ENCODE peak calls at places on chromosome 13, in five cellular contexts. One of them, this sample, is unnamed.

GRCh38 chr13:107586216-107586615 is 629.1 kb downstream of the LIG4 start:
- DNase-seq in pancreas: no peak
- DNase-seq in A549: no peak
- DNase-seq in choroid plexus epithelial cell: peak
- DNase-seq in endothelial cell of umbilical vein: peak
- DNase-seq in this sample: no peak

GRCh38 chr13:28037399-28037798 is 48.9 kb upstream of the URAD start:
- DNase-seq in pancreas: no peak
- DNase-seq in A549: no peak
- DNase-seq in choroid plexus epithelial cell: no peak
- DNase-seq in endothelial cell of umbilical vein: no peak
- DNase-seq in this sample: no peak

GRCh38 chr13:94608586-94608985 is 6.9 kb downstream of the GPR180 start:
- DNase-seq in pancreas: no peak
- DNase-seq in A549: no peak
- DNase-seq in choroid plexus epithelial cell: no peak
- DNase-seq in endothelial cell of umbilical vein: no peak
- DNase-seq in this sample: no peak

GRCh38 chr13:23175920-23176319 is 4.9 kb upstream of the SGCG start:
- DNase-seq in pancreas: no peak
- DNase-seq in A549: no peak
- DNase-seq in choroid plexus epithelial cell: peak
- DNase-seq in endothelial cell of umbilical vein: peak
- DNase-seq in this sample: no peak

GRCh38 chr13:99398916-99399622 is 91.9 kb upstream of the GPR183 start:
- DNase-seq in pancreas: no peak
- DNase-seq in A549: no peak
- DNase-seq in choroid plexus epithelial cell: no peak
- DNase-seq in endothelial cell of umbilical vein: no peak
- DNase-seq in this sample: no peak

GRCh38 chr13:98014766-98015165 is 61.3 kb downstream of the IPO5 start:
- DNase-seq in pancreas: no peak
- DNase-seq in A549: no peak
- DNase-seq in choroid plexus epithelial cell: peak
- DNase-seq in endothelial cell of umbilical vein: peak
- DNase-seq in this sample: no peak

GRCh38 chr13:51066091-51066831 is 44.8 kb downstream of the C13orf42 start:
- DNase-seq in pancreas: no peak
- DNase-seq in A549: no peak
- DNase-seq in choroid plexus epithelial cell: peak
- DNase-seq in endothelial cell of umbilical vein: peak
- DNase-seq in this sample: no peak

GRCh38 chr13:65830411-65831172 is 1399.5 kb downstream of the PCDH9 start:
- DNase-seq in pancreas: no peak
- DNase-seq in A549: no peak
- DNase-seq in choroid plexus epithelial cell: no peak
- DNase-seq in endothelial cell of umbilical vein: no peak
- DNase-seq in this sample: no peak

GRCh38 chr13:65093352-65093751 is 2136.8 kb downstream of the PCDH9 start:
- DNase-seq in pancreas: no peak
- DNase-seq in A549: no peak
- DNase-seq in choroid plexus epithelial cell: no peak
- DNase-seq in endothelial cell of umbilical vein: no peak
- DNase-seq in this sample: no peak

GRCh38 chr13:63161219-63161618 is 1745.6 kb upstream of the PCDH20 start:
- DNase-seq in pancreas: no peak
- DNase-seq in A549: no peak
- DNase-seq in choroid plexus epithelial cell: peak
- DNase-seq in endothelial cell of umbilical vein: peak
- DNase-seq in this sample: no peak

GRCh38 chr13:114096811-114097503 is 35.5 kb downstream of the RASA3 start:
- DNase-seq in pancreas: no peak
- DNase-seq in A549: no peak
- DNase-seq in choroid plexus epithelial cell: no peak
- DNase-seq in endothelial cell of umbilical vein: no peak
- DNase-seq in this sample: no peak

GRCh38 chr13:40508112-40508511 is 158.3 kb downstream of the FOXO1 start:
- DNase-seq in pancreas: no peak
- DNase-seq in A549: no peak
- DNase-seq in choroid plexus epithelial cell: peak
- DNase-seq in endothelial cell of umbilical vein: peak
- DNase-seq in this sample: no peak

GRCh38 chr13:80245162-80245733 is 95.7 kb downstream of the SPRY2 start:
- DNase-seq in pancreas: no peak
- DNase-seq in A549: no peak
- DNase-seq in choroid plexus epithelial cell: no peak
- DNase-seq in endothelial cell of umbilical vein: no peak
- DNase-seq in this sample: no peak

GRCh38 chr13:78102121-78102677 is 183.6 kb upstream of the EDNRB start:
- DNase-seq in pancreas: peak
- DNase-seq in A549: no peak
- DNase-seq in choroid plexus epithelial cell: peak
- DNase-seq in endothelial cell of umbilical vein: peak
- DNase-seq in this sample: peak

GRCh38 chr13:92175330-92175729 is 776.9 kb downstream of the GPC5 start:
- DNase-seq in pancreas: no peak
- DNase-seq in A549: no peak
- DNase-seq in choroid plexus epithelial cell: peak
- DNase-seq in endothelial cell of umbilical vein: no peak
- DNase-seq in this sample: peak

GRCh38 chr13:59730026-59730425 is 433.7 kb downstream of the DIAPH3 start:
- DNase-seq in pancreas: no peak
- DNase-seq in A549: no peak
- DNase-seq in choroid plexus epithelial cell: no peak
- DNase-seq in endothelial cell of umbilical vein: no peak
- DNase-seq in this sample: no peak

GRCh38 chr13:101700598-101700997 is 248.1 kb downstream of the ITGBL1 start:
- DNase-seq in pancreas: no peak
- DNase-seq in A549: no peak
- DNase-seq in choroid plexus epithelial cell: peak
- DNase-seq in endothelial cell of umbilical vein: peak
- DNase-seq in this sample: no peak

GRCh38 chr13:59873856-59874255 is 289.9 kb downstream of the DIAPH3 start:
- DNase-seq in pancreas: no peak
- DNase-seq in A549: no peak
- DNase-seq in choroid plexus epithelial cell: no peak
- DNase-seq in endothelial cell of umbilical vein: no peak
- DNase-seq in this sample: no peak

GRCh38 chr13:48410199-48410598 is 2.7 kb downstream of the LPAR6 start:
- DNase-seq in pancreas: no peak
- DNase-seq in A549: no peak
- DNase-seq in choroid plexus epithelial cell: no peak
- DNase-seq in endothelial cell of umbilical vein: peak
- DNase-seq in this sample: no peak

GRCh38 chr13:97225533-97225932 is 3.4 kb downstream of the MBNL2 start:
- DNase-seq in pancreas: no peak
- DNase-seq in A549: no peak
- DNase-seq in choroid plexus epithelial cell: no peak
- DNase-seq in endothelial cell of umbilical vein: peak
- DNase-seq in this sample: no peak

GRCh38 chr13:24127116-24127631 is 33.3 kb upstream of the SPATA13 start:
- DNase-seq in pancreas: no peak
- DNase-seq in A549: no peak
- DNase-seq in choroid plexus epithelial cell: peak
- DNase-seq in endothelial cell of umbilical vein: no peak
- DNase-seq in this sample: peak

GRCh38 chr13:100944791-100945345 is 270.3 kb upstream of the TMTC4 start:
- DNase-seq in pancreas: no peak
- DNase-seq in A549: no peak
- DNase-seq in choroid plexus epithelial cell: no peak
- DNase-seq in endothelial cell of umbilical vein: no peak
- DNase-seq in this sample: no peak

GRCh38 chr13:51957377-51958216 is 53.7 kb downstream of the ATP7B start:
- DNase-seq in pancreas: no peak
- DNase-seq in A549: no peak
- DNase-seq in choroid plexus epithelial cell: no peak
- DNase-seq in endothelial cell of umbilical vein: no peak
- DNase-seq in this sample: no peak

GRCh38 chr13:41456768-41457588 is at the start of gene RGCC:
- DNase-seq in pancreas: peak
- DNase-seq in A549: peak
- DNase-seq in choroid plexus epithelial cell: peak
- DNase-seq in endothelial cell of umbilical vein: peak
- DNase-seq in this sample: peak

GRCh38 chr13:97583884-97584497 is 150.0 kb downstream of the RAP2A start:
- DNase-seq in pancreas: no peak
- DNase-seq in A549: no peak
- DNase-seq in choroid plexus epithelial cell: no peak
- DNase-seq in endothelial cell of umbilical vein: no peak
- DNase-seq in this sample: no peak

GRCh38 chr13:93180376-93180966 is 46.1 kb upstream of the GPC6 start:
- DNase-seq in pancreas: no peak
- DNase-seq in A549: no peak
- DNase-seq in choroid plexus epithelial cell: peak
- DNase-seq in endothelial cell of umbilical vein: no peak
- DNase-seq in this sample: no peak

GRCh38 chr13:31807090-31807541 is 67.8 kb downstream of the RXFP2 start:
- DNase-seq in pancreas: no peak
- DNase-seq in A549: no peak
- DNase-seq in choroid plexus epithelial cell: peak
- DNase-seq in endothelial cell of umbilical vein: no peak
- DNase-seq in this sample: no peak

GRCh38 chr13:111597041-111598017 is 276.9 kb downstream of the TEX29 start:
- DNase-seq in pancreas: no peak
- DNase-seq in A549: no peak
- DNase-seq in choroid plexus epithelial cell: no peak
- DNase-seq in endothelial cell of umbilical vein: no peak
- DNase-seq in this sample: no peak

GRCh38 chr13:67075239-67075638 is 154.9 kb downstream of the PCDH9 start:
- DNase-seq in pancreas: no peak
- DNase-seq in A549: no peak
- DNase-seq in choroid plexus epithelial cell: peak
- DNase-seq in endothelial cell of umbilical vein: peak
- DNase-seq in this sample: no peak

GRCh38 chr13:20713751-20714150 is 10.3 kb downstream of the IL17D start:
- DNase-seq in pancreas: no peak
- DNase-seq in A549: no peak
- DNase-seq in choroid plexus epithelial cell: peak
- DNase-seq in endothelial cell of umbilical vein: peak
- DNase-seq in this sample: no peak

GRCh38 chr13:99393791-99394735 is 86.9 kb upstream of the GPR183 start:
- DNase-seq in pancreas: no peak
- DNase-seq in A549: no peak
- DNase-seq in choroid plexus epithelial cell: no peak
- DNase-seq in endothelial cell of umbilical vein: no peak
- DNase-seq in this sample: no peak

GRCh38 chr13:86932935-86933334 is 738.2 kb upstream of the SLITRK5 start:
- DNase-seq in pancreas: no peak
- DNase-seq in A549: no peak
- DNase-seq in choroid plexus epithelial cell: peak
- DNase-seq in endothelial cell of umbilical vein: no peak
- DNase-seq in this sample: no peak

GRCh38 chr13:30744056-30744684 is 8.8 kb downstream of the ALOX5AP start:
- DNase-seq in pancreas: no peak
- DNase-seq in A549: peak
- DNase-seq in choroid plexus epithelial cell: peak
- DNase-seq in endothelial cell of umbilical vein: peak
- DNase-seq in this sample: peak

GRCh38 chr13:75760182-75760981 is 124.3 kb downstream of the LMO7 start:
- DNase-seq in pancreas: peak
- DNase-seq in A549: peak
- DNase-seq in choroid plexus epithelial cell: peak
- DNase-seq in endothelial cell of umbilical vein: peak
- DNase-seq in this sample: no peak
- TF ChIP-seq CTCF in pancreas: no peak
- TF ChIP-seq CTCF in A549: no peak
- TF ChIP-seq CTCF in choroid plexus epithelial cell: peak
- TF ChIP-seq CTCF in endothelial cell of umbilical vein: no peak
- TF ChIP-seq CTCF in this sample: no peak

DNA sequence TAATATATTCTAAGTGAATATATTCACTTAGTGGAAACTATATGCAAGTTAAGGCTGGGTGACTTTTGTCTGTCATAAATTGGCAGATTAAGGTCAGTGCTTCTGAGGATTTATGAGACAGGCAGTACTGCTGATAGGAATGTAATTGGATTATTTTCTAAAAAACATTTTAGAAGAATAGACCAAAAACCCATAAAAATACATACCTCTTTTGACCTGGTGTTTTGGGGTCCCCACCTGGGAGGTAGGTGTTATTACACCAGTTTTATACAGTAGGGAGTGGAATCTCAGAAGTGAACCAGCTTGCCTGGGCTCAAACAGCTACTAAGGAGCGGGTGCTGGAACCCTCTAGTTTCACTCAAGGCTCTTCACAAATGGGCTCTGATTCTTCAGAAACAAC is 25.3 kb downstream of the COG3 start:
- DNase-seq in pancreas: no peak
- DNase-seq in A549: no peak
- DNase-seq in choroid plexus epithelial cell: no peak
- DNase-seq in endothelial cell of umbilical vein: peak
- DNase-seq in this sample: no peak
- TF ChIP-seq CTCF in pancreas: no peak
- TF ChIP-seq CTCF in A549: no peak
- TF ChIP-seq CTCF in choroid plexus epithelial cell: peak
- TF ChIP-seq CTCF in endothelial cell of umbilical vein: no peak
- TF ChIP-seq CTCF in this sample: peak

DNA sequence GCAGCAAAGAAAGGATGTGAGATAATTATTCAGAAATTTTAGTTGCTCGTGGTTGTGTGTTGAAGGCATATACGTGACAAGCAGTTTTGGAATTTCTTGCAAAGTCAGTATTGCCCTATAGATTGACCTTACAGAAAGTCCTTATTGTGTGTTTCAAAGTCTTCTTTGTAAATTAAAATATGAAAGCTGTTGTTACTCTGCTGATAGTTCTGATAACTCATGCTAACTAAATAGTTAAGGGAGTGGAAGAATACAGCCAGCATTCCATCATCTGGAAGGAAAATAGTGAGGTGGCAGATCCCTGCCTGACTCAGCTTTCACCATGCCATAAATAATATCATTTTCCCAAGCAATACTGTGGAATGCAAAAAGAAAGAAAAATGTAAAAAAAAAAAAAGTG is 27.2 kb downstream of the WASF3 start:
- DNase-seq in pancreas: no peak
- DNase-seq in A549: no peak
- DNase-seq in choroid plexus epithelial cell: peak
- DNase-seq in endothelial cell of umbilical vein: peak
- DNase-seq in this sample: no peak
- TF ChIP-seq CTCF in pancreas: no peak
- TF ChIP-seq CTCF in A549: no peak
- TF ChIP-seq CTCF in choroid plexus epithelial cell: no peak
- TF ChIP-seq CTCF in endothelial cell of umbilical vein: no peak
- TF ChIP-seq CTCF in this sample: no peak

GRCh38 chr13:73932091-73932490 is 202.1 kb downstream of the KLF12 start:
- DNase-seq in pancreas: no peak
- DNase-seq in A549: no peak
- DNase-seq in choroid plexus epithelial cell: no peak
- DNase-seq in endothelial cell of umbilical vein: no peak
- DNase-seq in this sample: no peak
- TF ChIP-seq CTCF in pancreas: no peak
- TF ChIP-seq CTCF in A549: no peak
- TF ChIP-seq CTCF in choroid plexus epithelial cell: no peak
- TF ChIP-seq CTCF in endothelial cell of umbilical vein: no peak
- TF ChIP-seq CTCF in this sample: no peak